ENCODE peak calls at places on chromosomes 1 and 21, in six cellular contexts. One of them, this sample, is unnamed.
A peak's percentile ranks its signal among the peaks of the same experiment; 100 is the strongest.

GRCh38 chr21:45306832-45307571 is 19.3 kb upstream of the POFUT2 start:
- DNase-seq in HCT116: no peak
- DNase-seq in K562: peak; percentile 75
- DNase-seq in GM12878: no peak
- DNase-seq in HepG2: peak; percentile 75
- DNase-seq in H1: no peak
- DNase-seq in this sample: no peak

GRCh38 chr1:118661769-118662320 is 326.3 kb downstream of the TBX15 start:
- DNase-seq in HCT116: no peak
- DNase-seq in K562: no peak
- DNase-seq in GM12878: no peak
- DNase-seq in HepG2: no peak
- DNase-seq in H1: no peak
- DNase-seq in this sample: no peak

GRCh38 chr1:119275145-119275929 is 93.2 kb upstream of the HAO2 start:
- DNase-seq in HCT116: peak; percentile 39
- DNase-seq in K562: peak; percentile 64
- DNase-seq in GM12878: no peak
- DNase-seq in HepG2: peak; percentile 45
- DNase-seq in H1: peak; percentile 59
- DNase-seq in this sample: peak; percentile 65

GRCh38 chr1:35229587-35230360 is 36.8 kb upstream of the SFPQ start:
- DNase-seq in HCT116: no peak
- DNase-seq in K562: no peak
- DNase-seq in GM12878: no peak
- DNase-seq in HepG2: no peak
- DNase-seq in H1: no peak
- DNase-seq in this sample: no peak

GRCh38 chr1:94623560-94624148 is 82.1 kb upstream of the F3 start:
- DNase-seq in HCT116: no peak
- DNase-seq in K562: no peak
- DNase-seq in GM12878: no peak
- DNase-seq in HepG2: no peak
- DNase-seq in H1: peak; percentile 55
- DNase-seq in this sample: no peak

GRCh38 chr1:39886757-39887231 is 3.5 kb upstream of the TRIT1 start:
- DNase-seq in HCT116: no peak
- DNase-seq in K562: no peak
- DNase-seq in GM12878: no peak
- DNase-seq in HepG2: no peak
- DNase-seq in H1: no peak
- DNase-seq in this sample: no peak

GRCh38 chr1:193971595-193971994 is 785.2 kb upstream of the B3GALT2 start:
- DNase-seq in HCT116: no peak
- DNase-seq in K562: no peak
- DNase-seq in GM12878: no peak
- DNase-seq in HepG2: no peak
- DNase-seq in H1: no peak
- DNase-seq in this sample: no peak

GRCh38 chr21:15592271-15592860 is 137.4 kb upstream of the USP25 start:
- DNase-seq in HCT116: peak; percentile 21
- DNase-seq in K562: no peak
- DNase-seq in GM12878: no peak
- DNase-seq in HepG2: peak; percentile 44
- DNase-seq in H1: no peak
- DNase-seq in this sample: peak; percentile 33

GRCh38 chr1:115983584-115983983 is 7.3 kb downstream of the SLC22A15 start:
- DNase-seq in HCT116: no peak
- DNase-seq in K562: no peak
- DNase-seq in GM12878: no peak
- DNase-seq in HepG2: no peak
- DNase-seq in H1: no peak
- DNase-seq in this sample: no peak

GRCh38 chr21:22346576-22346975 is 1348.4 kb downstream of the NCAM2 start:
- DNase-seq in HCT116: no peak
- DNase-seq in K562: no peak
- DNase-seq in GM12878: no peak
- DNase-seq in HepG2: no peak
- DNase-seq in H1: no peak
- DNase-seq in this sample: no peak

DNA sequence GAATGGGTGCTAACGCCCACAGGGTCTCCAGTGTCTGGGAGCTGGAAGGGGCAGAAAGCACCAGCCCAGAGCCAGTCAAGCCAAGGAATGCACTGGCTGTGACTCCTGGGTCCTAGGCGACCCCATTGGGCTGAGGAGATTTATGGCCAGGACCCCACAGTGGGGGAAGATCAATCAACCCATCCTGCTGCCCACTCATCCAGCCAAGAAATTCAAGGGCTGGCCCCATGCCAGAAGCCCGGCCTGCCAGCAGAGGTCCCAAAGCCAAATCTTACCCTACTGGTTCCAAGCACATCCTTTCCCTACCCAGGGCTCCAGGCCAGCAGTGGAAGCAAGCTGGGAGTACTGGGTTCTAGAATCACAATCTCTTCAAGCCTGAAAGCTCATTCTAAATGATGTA is 6.8 kb upstream of the PDZK1IP1 start:
- DNase-seq in HCT116: no peak
- DNase-seq in K562: no peak
- DNase-seq in GM12878: no peak
- DNase-seq in HepG2: no peak
- DNase-seq in H1: no peak
- DNase-seq in this sample: no peak
- TF ChIP-seq ZNF274 in HCT116: no peak
- TF ChIP-seq ZNF274 in K562: no peak
- TF ChIP-seq ZNF274 in GM12878: no peak
- TF ChIP-seq ZNF274 in HepG2: no peak
- TF ChIP-seq ZNF274 in H1: no peak
- TF ChIP-seq ZNF274 in this sample: no peak

DNA sequence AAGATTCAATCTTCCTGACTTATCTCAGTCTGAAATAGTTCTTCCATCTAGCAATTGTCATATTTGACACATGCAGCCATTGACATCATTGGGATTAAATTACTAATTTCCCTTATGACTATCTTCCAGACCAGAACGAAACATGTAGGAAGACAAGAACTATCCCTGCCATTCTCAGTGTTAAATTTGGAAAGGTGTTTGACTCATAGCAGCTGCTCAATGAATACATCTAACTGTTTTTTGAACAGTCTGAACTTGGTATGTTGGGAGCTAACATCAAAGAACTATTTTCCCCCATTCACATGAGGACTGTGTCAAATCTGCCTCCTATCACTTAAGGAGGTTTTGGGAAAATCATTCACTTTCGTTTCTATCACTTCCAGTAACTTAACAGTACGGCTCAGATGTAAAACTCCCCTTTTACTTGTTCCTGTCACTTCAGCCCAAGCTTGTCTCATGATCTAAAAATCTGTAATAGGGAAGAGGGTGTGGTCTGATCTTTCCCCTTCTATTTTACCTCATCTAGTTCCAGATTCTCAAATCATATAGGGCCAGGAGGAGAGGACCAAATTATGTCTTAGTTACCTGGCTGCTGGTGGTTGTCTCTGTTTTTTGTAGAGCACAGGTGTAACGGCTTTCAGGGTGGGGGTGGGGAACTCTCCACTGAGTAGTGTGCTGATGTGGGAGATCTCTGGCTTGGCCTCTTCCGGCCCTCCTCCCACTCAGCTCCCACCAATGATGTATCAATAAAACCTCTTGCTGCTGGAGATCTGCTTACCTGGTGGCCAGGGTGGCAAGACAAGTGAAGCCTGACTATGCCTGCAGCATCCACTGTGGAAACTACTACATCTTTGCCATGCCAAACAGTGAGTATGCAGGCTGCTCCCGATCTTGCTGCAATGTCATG is 26.2 kb upstream of the SLAMF1 start:
- DNase-seq in HCT116: no peak
- DNase-seq in K562: no peak
- DNase-seq in GM12878: no peak
- DNase-seq in HepG2: no peak
- DNase-seq in H1: no peak
- DNase-seq in this sample: no peak
- TF ChIP-seq YY1 in HCT116: no peak
- TF ChIP-seq YY1 in K562: no peak
- TF ChIP-seq YY1 in GM12878: no peak
- TF ChIP-seq YY1 in HepG2: no peak
- TF ChIP-seq YY1 in H1: no peak
- TF ChIP-seq YY1 in this sample: no peak

GRCh38 chr1:26690157-26690556 is 5.7 kb upstream of the ARID1A start:
- DNase-seq in HCT116: no peak
- DNase-seq in K562: no peak
- DNase-seq in GM12878: no peak
- DNase-seq in HepG2: no peak
- DNase-seq in H1: no peak
- DNase-seq in this sample: no peak
- TF ChIP-seq ZNF274 in HCT116: no peak
- TF ChIP-seq ZNF274 in K562: no peak
- TF ChIP-seq ZNF274 in GM12878: no peak
- TF ChIP-seq ZNF274 in HepG2: no peak
- TF ChIP-seq ZNF274 in H1: no peak
- TF ChIP-seq ZNF274 in this sample: no peak

GRCh38 chr1:1470626-1471388 is 758 bp upstream of the ATAD3B start:
- DNase-seq in HCT116: no peak
- DNase-seq in K562: no peak
- DNase-seq in GM12878: no peak
- DNase-seq in HepG2: no peak
- DNase-seq in H1: peak; percentile 51
- DNase-seq in this sample: no peak
- TF ChIP-seq YY1 in HCT116: no peak
- TF ChIP-seq YY1 in K562: no peak
- TF ChIP-seq YY1 in GM12878: no peak
- TF ChIP-seq YY1 in HepG2: no peak
- TF ChIP-seq YY1 in H1: no peak
- TF ChIP-seq YY1 in this sample: no peak

DNA sequence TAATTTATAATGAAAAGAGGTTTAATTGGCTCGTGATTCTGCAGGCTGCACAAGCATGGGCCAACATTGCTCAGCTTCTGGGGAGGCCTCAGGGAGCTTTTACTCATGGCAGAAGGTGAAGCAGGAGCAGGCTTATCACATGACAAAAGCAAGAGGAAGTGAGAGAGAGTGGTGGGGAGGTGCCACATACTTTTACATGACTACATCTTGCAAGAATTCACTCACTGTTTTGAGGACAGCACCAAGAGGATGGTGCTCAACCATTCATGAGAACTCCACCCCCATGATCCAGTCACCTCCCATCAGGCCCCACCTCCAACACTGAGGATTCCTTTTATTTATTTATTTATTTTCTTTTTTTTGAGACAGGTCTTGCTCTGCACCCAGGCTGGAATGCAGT is 5.5 kb upstream of the PLEKHM2 start:
- DNase-seq in HCT116: peak; percentile 45
- DNase-seq in K562: no peak
- DNase-seq in GM12878: peak; percentile 53
- DNase-seq in HepG2: peak; percentile 62
- DNase-seq in H1: no peak
- DNase-seq in this sample: no peak
- TF ChIP-seq ZNF274 in HCT116: no peak
- TF ChIP-seq ZNF274 in K562: no peak
- TF ChIP-seq ZNF274 in GM12878: no peak
- TF ChIP-seq ZNF274 in HepG2: no peak
- TF ChIP-seq ZNF274 in H1: no peak
- TF ChIP-seq ZNF274 in this sample: no peak

GRCh38 chr21:39776589-39776988 is 31.6 kb downstream of the IGSF5 start:
- DNase-seq in HCT116: no peak
- DNase-seq in K562: no peak
- DNase-seq in GM12878: no peak
- DNase-seq in HepG2: no peak
- DNase-seq in H1: no peak
- DNase-seq in this sample: no peak
- TF ChIP-seq YY1 in HCT116: no peak
- TF ChIP-seq YY1 in K562: no peak
- TF ChIP-seq YY1 in GM12878: no peak
- TF ChIP-seq YY1 in HepG2: no peak
- TF ChIP-seq YY1 in H1: no peak
- TF ChIP-seq YY1 in this sample: no peak

GRCh38 chr1:226741009-226741408 is 1.9 kb upstream of the ITPKB start:
- DNase-seq in HCT116: no peak
- DNase-seq in K562: no peak
- DNase-seq in GM12878: no peak
- DNase-seq in HepG2: no peak
- DNase-seq in H1: no peak
- DNase-seq in this sample: no peak
- TF ChIP-seq ZNF274 in HCT116: no peak
- TF ChIP-seq ZNF274 in K562: no peak
- TF ChIP-seq ZNF274 in GM12878: no peak
- TF ChIP-seq ZNF274 in HepG2: no peak
- TF ChIP-seq ZNF274 in H1: no peak
- TF ChIP-seq ZNF274 in this sample: no peak

This sample was measured in NT2/D1.